ENCODE peak calls at places on chromosomes 2 and 18, in eight cellular contexts. E is colonic mucosa, X is kidney tubule cell, C is NCI-H2081, D is amniotic stem cell, T is HAP-1, M is nephron progenitor cell, B is occipital lobe. R is an unnamed sample.

GRCh38 chr18:80249217-80250093 is 2.1 kb upstream of the PARD6G start:
- DNase-seq in E (no peak), X (peak), C (no peak), D (no peak), T (no peak), M (no peak), B (no peak), R (no peak)

GRCh38 chr2:64376926-64377325 is 77.0 kb upstream of the LGALSL start:
- DNase-seq in E (no peak), X (no peak), C (no peak), D (no peak), T (no peak), M (no peak), B (no peak), R (no peak)

GRCh38 chr2:113390133-113390849 is 47.2 kb upstream of the ZNG1B start:
- DNase-seq in E (peak), X (peak), C (no peak), D (no peak), T (peak), M (peak), B (no peak), R (peak)

GRCh38 chr2:205752924-205753323 is 70.6 kb downstream of the NRP2 start:
- DNase-seq in E (no peak), X (no peak), C (no peak), D (no peak), T (no peak), M (no peak), B (no peak), R (no peak)

GRCh38 chr2:145041706-145042105 is 521.8 kb upstream of the ZEB2 start:
- DNase-seq in E (no peak), X (no peak), C (no peak), D (no peak), T (no peak), M (no peak), B (no peak), R (no peak)

GRCh38 chr2:239549711-239550265 is 149.0 kb upstream of the HDAC4 start:
- DNase-seq in E (no peak), X (no peak), C (no peak), D (no peak), T (no peak), M (no peak), B (no peak), R (no peak)

GRCh38 chr2:216717491-216717901 is 22.1 kb upstream of the IGFBP5 start:
- DNase-seq in E (no peak), X (no peak), C (no peak), D (no peak), T (no peak), M (no peak), B (no peak), R (no peak)

GRCh38 chr2:187461294-187462261 is 13.5 kb upstream of the CALCRL start:
- DNase-seq in E (no peak), X (peak), C (no peak), D (no peak), T (no peak), M (no peak), B (no peak), R (peak)

GRCh38 chr2:48607307-48608014 is 10.2 kb upstream of the GTF2A1L start:
- DNase-seq in E (no peak), X (peak), C (peak), D (no peak), T (no peak), M (no peak), B (no peak), R (no peak)

GRCh38 chr2:164843346-164843841 is 1.8 kb upstream of the COBLL1 start:
- DNase-seq in E (no peak), X (peak), C (no peak), D (no peak), T (peak), M (no peak), B (no peak), R (peak)

GRCh38 chr2:86293612-86294011 is 43.8 kb downstream of the REEP1 start:
- DNase-seq in E (no peak), X (peak), C (peak), D (no peak), T (no peak), M (no peak), B (no peak), R (no peak)

GRCh38 chr18:48787523-48788151 is 163.1 kb downstream of the SMAD7 start:
- DNase-seq in E (no peak), X (peak), C (no peak), D (no peak), T (no peak), M (no peak), B (no peak), R (no peak)

GRCh38 chr2:182133195-182133891 is 147.7 kb downstream of the PPP1R1C start:
- DNase-seq in E (no peak), X (peak), C (no peak), D (no peak), T (no peak), M (no peak), B (no peak), R (no peak)

R was measured in HuH-7.